ENCODE peak calls at places on chromosomes 12 and 14, in five cellular contexts. Z is SW 1271, E is amniotic stem cell, F is endothelial cell, T is GDM1. P is an unnamed sample.

GRCh38 chr14:63677891-63678379 is 36.3 kb upstream of the WDR89 start:
- DNase-seq in Z (no peak), E (peak), F (no peak), T (no peak), P (no peak)

GRCh38 chr14:86168376-86168775 is 638.4 kb downstream of the FLRT2 start:
- DNase-seq in Z (no peak), E (no peak), F (no peak), T (no peak), P (no peak)

GRCh38 chr14:94924189-94924588 is 154.3 kb upstream of the GSC start:
- DNase-seq in Z (no peak), E (no peak), F (no peak), T (no peak), P (no peak)

GRCh38 chr12:101552277-101552676 is 42.5 kb upstream of the MYBPC1 start:
- DNase-seq in Z (no peak), E (no peak), F (no peak), T (no peak), P (no peak)

GRCh38 chr14:23352506-23353432 is at the start of gene SLC22A17:
- DNase-seq in Z (peak), E (peak), F (peak), T (peak), P (peak)

GRCh38 chr12:112112423-112113132 is 4.0 kb upstream of the NAA25 start:
- DNase-seq in Z (no peak), E (no peak), F (no peak), T (no peak), P (no peak)

GRCh38 chr14:88184956-88185355 is 138.1 kb downstream of the KCNK10 start:
- DNase-seq in Z (no peak), E (no peak), F (no peak), T (no peak), P (no peak)

GRCh38 chr14:101733211-101733610 is 28.3 kb upstream of the PPP2R5C start:
- DNase-seq in Z (no peak), E (no peak), F (no peak), T (no peak), P (peak)

GRCh38 chr14:90384543-90384911 is 12.3 kb upstream of the CALM1 start:
- DNase-seq in Z (no peak), E (no peak), F (no peak), T (no peak), P (no peak)

GRCh38 chr14:42428996-42429395 is 822.3 kb downstream of the LRFN5 start:
- DNase-seq in Z (no peak), E (no peak), F (no peak), T (no peak), P (no peak)

GRCh38 chr14:61653507-61653906 is 41.8 kb upstream of the HIF1A start:
- DNase-seq in Z (no peak), E (peak), F (peak), T (no peak), P (no peak)

GRCh38 chr12:14408208-14408607 is 42.7 kb downstream of the ATF7IP start:
- DNase-seq in Z (no peak), E (no peak), F (no peak), T (no peak), P (no peak)

GRCh38 chr12:113070117-113070906 is 13.8 kb downstream of the DTX1 start:
- DNase-seq in Z (no peak), E (no peak), F (no peak), T (peak), P (peak)

GRCh38 chr14:100328495-100329163 is 5.5 kb downstream of the SLC25A47 start:
- DNase-seq in Z (no peak), E (no peak), F (no peak), T (no peak), P (no peak)

GRCh38 chr12:109482894-109483293 is 5.5 kb downstream of the UBE3B start:
- DNase-seq in Z (no peak), E (no peak), F (no peak), T (no peak), P (no peak)

GRCh38 chr14:104240426-104241157 is 102.2 kb downstream of the KIF26A start:
- DNase-seq in Z (no peak), E (no peak), F (no peak), T (no peak), P (no peak)

GRCh38 chr12:31524791-31525495 is 66.0 kb downstream of the DENND5B start:
- DNase-seq in Z (no peak), E (no peak), F (no peak), T (no peak), P (no peak)

GRCh38 chr14:103846569-103847438 is 571 bp downstream of the PPP1R13B start:
- DNase-seq in Z (no peak), E (no peak), F (peak), T (no peak), P (peak)

GRCh38 chr14:94524093-94524492 is 14.8 kb upstream of the SERPINA12 start:
- DNase-seq in Z (no peak), E (no peak), F (no peak), T (no peak), P (no peak)

GRCh38 chr14:34750670-34751069 is 36.3 kb upstream of the CFL2 start:
- DNase-seq in Z (no peak), E (no peak), F (no peak), T (no peak), P (no peak)

GRCh38 chr12:77940011-77940423 is 109.3 kb downstream of the NAV3 start:
- DNase-seq in Z (peak), E (peak), F (no peak), T (no peak), P (no peak)

GRCh38 chr12:80602455-80602854 is 105.0 kb upstream of the MYF6 start:
- DNase-seq in Z (no peak), E (no peak), F (no peak), T (no peak), P (no peak)

GRCh38 chr14:102500190-102500661 is 9.3 kb downstream of the ANKRD9 start:
- DNase-seq in Z (no peak), E (no peak), F (no peak), T (no peak), P (peak)

GRCh38 chr12:48615681-48616080 is 45.8 kb upstream of the LALBA start:
- DNase-seq in Z (no peak), E (no peak), F (no peak), T (no peak), P (no peak)

GRCh38 chr12:29738416-29738815 is 45.3 kb downstream of the TMTC1 start:
- DNase-seq in Z (no peak), E (no peak), F (no peak), T (no peak), P (no peak)

GRCh38 chr14:38964630-38965029 is 138.4 kb downstream of the SEC23A start:
- DNase-seq in Z (no peak), E (no peak), F (no peak), T (no peak), P (no peak)

GRCh38 chr12:91866566-91866965 is 279.1 kb downstream of the BTG1 start:
- DNase-seq in Z (no peak), E (no peak), F (no peak), T (no peak), P (no peak)

GRCh38 chr12:11877869-11878780 is 192.6 kb upstream of the BCL2L14 start:
- DNase-seq in Z (no peak), E (peak), F (no peak), T (no peak), P (peak)

GRCh38 chr12:114400925-114401324 is 5.0 kb downstream of the TBX5 start:
- DNase-seq in Z (no peak), E (no peak), F (no peak), T (no peak), P (no peak)

GRCh38 chr12:22271036-22271435 is 63.5 kb downstream of the ST8SIA1 start:
- DNase-seq in Z (peak), E (no peak), F (no peak), T (no peak), P (no peak)

GRCh38 chr12:89157413-89157812 is 194.9 kb downstream of the DUSP6 start:
- DNase-seq in Z (no peak), E (no peak), F (no peak), T (no peak), P (no peak)

GRCh38 chr14:23556700-23557440 is 799 bp downstream of the THTPA start:
- DNase-seq in Z (no peak), E (no peak), F (no peak), T (no peak), P (no peak)

GRCh38 chr14:106044949-106045596 is 518.7 kb downstream of the TMEM121 start:
- DNase-seq in Z (no peak), E (no peak), F (no peak), T (no peak), P (peak)

GRCh38 chr12:65811968-65812700 is 12.1 kb upstream of the HMGA2 start:
- DNase-seq in Z (no peak), E (no peak), F (no peak), T (no peak), P (no peak)

GRCh38 chr12:78035913-78036658 is 205.4 kb downstream of the NAV3 start:
- DNase-seq in Z (no peak), E (no peak), F (peak), T (no peak), P (no peak)

GRCh38 chr14:71245659-71246361 is 338.6 kb downstream of the PCNX1 start:
- DNase-seq in Z (no peak), E (no peak), F (no peak), T (no peak), P (peak)